ENCODE peak calls at places on chromosomes 1 and 21, in five cellular contexts. One of them, this sample, is unnamed.

GRCh38 chr1:209202826-209203439 is 380.6 kb upstream of the CAMK1G start:
- DNase-seq in upper lobe of right lung: no peak
- DNase-seq in SJCRH30: peak; percentile 87
- DNase-seq in left ventricle myocardium inferior: no peak
- DNase-seq in CD8-positive, alpha-beta T cell: no peak
- DNase-seq in this sample: no peak

GRCh38 chr1:73100216-73100615 is 817.9 kb upstream of the NEGR1 start:
- DNase-seq in upper lobe of right lung: no peak
- DNase-seq in SJCRH30: no peak
- DNase-seq in left ventricle myocardium inferior: no peak
- DNase-seq in CD8-positive, alpha-beta T cell: no peak
- DNase-seq in this sample: no peak

GRCh38 chr1:201636581-201636980 is 97.7 kb downstream of the NAV1 start:
- DNase-seq in upper lobe of right lung: no peak
- DNase-seq in SJCRH30: peak; percentile 39
- DNase-seq in left ventricle myocardium inferior: no peak
- DNase-seq in CD8-positive, alpha-beta T cell: no peak
- DNase-seq in this sample: no peak

GRCh38 chr1:1344672-1345361 is 4.4 kb downstream of the DVL1 start:
- DNase-seq in upper lobe of right lung: no peak
- DNase-seq in SJCRH30: no peak
- DNase-seq in left ventricle myocardium inferior: no peak
- DNase-seq in CD8-positive, alpha-beta T cell: no peak
- DNase-seq in this sample: peak; percentile 97

GRCh38 chr1:207745285-207745684 is 6.6 kb upstream of the CD46 start:
- DNase-seq in upper lobe of right lung: no peak
- DNase-seq in SJCRH30: no peak
- DNase-seq in left ventricle myocardium inferior: no peak
- DNase-seq in CD8-positive, alpha-beta T cell: no peak
- DNase-seq in this sample: no peak

GRCh38 chr1:91660708-91661107 is 160.1 kb downstream of the CDC7 start:
- DNase-seq in upper lobe of right lung: no peak
- DNase-seq in SJCRH30: no peak
- DNase-seq in left ventricle myocardium inferior: no peak
- DNase-seq in CD8-positive, alpha-beta T cell: no peak
- DNase-seq in this sample: no peak

GRCh38 chr1:209549384-209550001 is 34.0 kb upstream of the CAMK1G start:
- DNase-seq in upper lobe of right lung: no peak
- DNase-seq in SJCRH30: peak; percentile 70
- DNase-seq in left ventricle myocardium inferior: no peak
- DNase-seq in CD8-positive, alpha-beta T cell: no peak
- DNase-seq in this sample: no peak

GRCh38 chr1:119743308-119743707 is 25.4 kb downstream of the HMGCS2 start:
- DNase-seq in upper lobe of right lung: no peak
- DNase-seq in SJCRH30: no peak
- DNase-seq in left ventricle myocardium inferior: no peak
- DNase-seq in CD8-positive, alpha-beta T cell: no peak
- DNase-seq in this sample: no peak

GRCh38 chr21:41217656-41218380 is 49.9 kb downstream of the BACE2 start:
- DNase-seq in upper lobe of right lung: no peak
- DNase-seq in SJCRH30: no peak
- DNase-seq in left ventricle myocardium inferior: peak; percentile 64
- DNase-seq in CD8-positive, alpha-beta T cell: no peak
- DNase-seq in this sample: no peak

GRCh38 chr1:65795311-65795710 is 2.6 kb downstream of the PDE4B start:
- DNase-seq in upper lobe of right lung: no peak
- DNase-seq in SJCRH30: no peak
- DNase-seq in left ventricle myocardium inferior: no peak
- DNase-seq in CD8-positive, alpha-beta T cell: no peak
- DNase-seq in this sample: no peak

GRCh38 chr1:159980786-159981185 is 26.7 kb upstream of the SLAMF9 start:
- DNase-seq in upper lobe of right lung: no peak
- DNase-seq in SJCRH30: no peak
- DNase-seq in left ventricle myocardium inferior: no peak
- DNase-seq in CD8-positive, alpha-beta T cell: no peak
- DNase-seq in this sample: no peak

GRCh38 chr1:159979257-159979656 is 25.2 kb upstream of the SLAMF9 start:
- DNase-seq in upper lobe of right lung: no peak
- DNase-seq in SJCRH30: no peak
- DNase-seq in left ventricle myocardium inferior: no peak
- DNase-seq in CD8-positive, alpha-beta T cell: no peak
- DNase-seq in this sample: no peak

GRCh38 chr1:159978107-159978398 is 24.0 kb upstream of the SLAMF9 start:
- DNase-seq in upper lobe of right lung: no peak
- DNase-seq in SJCRH30: no peak
- DNase-seq in left ventricle myocardium inferior: no peak
- DNase-seq in CD8-positive, alpha-beta T cell: no peak
- DNase-seq in this sample: no peak

GRCh38 chr1:159981351-159982055 is 27.5 kb upstream of the SLAMF9 start:
- DNase-seq in upper lobe of right lung: no peak
- DNase-seq in SJCRH30: no peak
- DNase-seq in left ventricle myocardium inferior: no peak
- DNase-seq in CD8-positive, alpha-beta T cell: no peak
- DNase-seq in this sample: no peak

GRCh38 chr1:159980076-159980475 is 26.0 kb upstream of the SLAMF9 start:
- DNase-seq in upper lobe of right lung: no peak
- DNase-seq in SJCRH30: no peak
- DNase-seq in left ventricle myocardium inferior: no peak
- DNase-seq in CD8-positive, alpha-beta T cell: no peak
- DNase-seq in this sample: no peak
- H3K27me3 ChIP-seq in upper lobe of right lung: no peaks in the 10 kb centered on the region
- H3K27me3 ChIP-seq in SJCRH30: peaks cover 4% of the 10 kb centered on the region
- H3K27me3 ChIP-seq in left ventricle myocardium inferior: peaks cover 14% of the 10 kb centered on the region
- H3K27me3 ChIP-seq in CD8-positive, alpha-beta T cell: no peaks in the 10 kb centered on the region
- H3K27me3 ChIP-seq in this sample: no peaks in the 10 kb centered on the region

DNA sequence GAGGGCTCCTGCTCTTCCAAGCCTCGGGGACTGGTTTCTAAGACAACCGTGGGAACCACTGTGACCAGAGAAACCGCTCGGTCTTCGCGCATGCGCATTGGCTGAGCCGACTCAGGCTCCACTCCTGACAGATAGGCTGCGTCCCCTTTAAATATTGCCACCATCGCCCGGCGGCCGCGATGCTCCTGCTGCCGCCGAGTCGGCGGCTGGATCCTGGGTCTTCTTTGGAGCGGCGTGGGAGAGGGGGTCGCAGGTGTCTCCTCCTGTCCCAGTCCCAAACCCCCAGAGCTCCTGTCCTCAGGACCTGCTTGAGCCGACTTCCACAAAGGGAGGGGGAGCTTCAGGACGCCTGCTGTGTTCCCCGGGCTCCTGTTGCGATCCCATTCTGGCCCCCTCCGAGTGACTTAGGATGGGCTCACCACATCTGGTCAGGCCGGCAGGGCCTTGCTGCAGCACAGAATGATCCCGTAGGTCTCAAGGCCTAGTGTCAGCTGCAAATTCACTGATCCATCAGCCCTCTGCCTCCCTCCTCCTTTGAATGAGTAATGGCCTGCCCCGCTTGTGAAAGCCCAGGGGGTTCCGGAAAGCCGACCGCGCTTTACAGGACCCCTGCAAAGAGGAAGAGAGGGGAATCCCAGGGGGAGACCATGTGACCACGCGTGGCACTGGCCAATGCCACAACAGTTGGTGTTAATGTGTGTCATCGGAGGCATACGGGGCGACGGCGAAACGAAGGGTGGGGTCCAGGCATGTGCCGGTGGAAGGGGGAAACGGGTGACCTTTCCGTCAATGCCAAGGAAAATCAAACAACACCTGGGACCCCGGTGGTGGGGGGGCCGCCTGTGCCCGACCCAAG is 683.2 kb upstream of the TPTE start:
- DNase-seq in upper lobe of right lung: peak; percentile 71
- DNase-seq in SJCRH30: no peak
- DNase-seq in left ventricle myocardium inferior: no peak
- DNase-seq in CD8-positive, alpha-beta T cell: no peak
- DNase-seq in this sample: peak; percentile 74
- H3K9me3 ChIP-seq in upper lobe of right lung: peaks cover 5% of the 10 kb centered on the region
- H3K9me3 ChIP-seq in SJCRH30: no peaks in the 10 kb centered on the region
- H3K9me3 ChIP-seq in left ventricle myocardium inferior: peaks cover 18% of the 10 kb centered on the region
- H3K9me3 ChIP-seq in CD8-positive, alpha-beta T cell: no peaks in the 10 kb centered on the region
- H3K9me3 ChIP-seq in this sample: peaks cover 19% of the 10 kb centered on the region

DNA sequence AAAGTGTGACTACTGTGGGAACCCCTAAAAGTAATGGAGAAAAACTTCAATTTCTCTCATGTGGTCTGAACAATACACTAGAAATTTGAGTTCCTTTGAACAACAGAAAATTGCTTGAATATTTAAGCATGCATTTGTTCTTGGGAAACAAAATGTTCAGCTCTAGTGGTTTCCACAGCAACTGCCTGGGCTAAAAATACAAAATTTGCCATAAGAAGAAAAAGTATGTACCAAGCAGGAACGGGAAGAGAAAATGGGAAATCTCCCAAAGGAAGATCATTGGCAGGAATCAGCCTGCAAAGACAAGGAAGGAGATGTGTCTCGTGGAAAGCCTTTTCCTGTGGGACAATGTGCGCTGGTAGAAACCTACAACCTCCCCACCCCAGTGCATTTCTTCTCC is 119.0 kb upstream of the DPT start:
- DNase-seq in upper lobe of right lung: no peak
- DNase-seq in SJCRH30: no peak
- DNase-seq in left ventricle myocardium inferior: no peak
- DNase-seq in CD8-positive, alpha-beta T cell: no peak
- DNase-seq in this sample: no peak
- H3K27me3 ChIP-seq in upper lobe of right lung: no peaks in the 10 kb centered on the region
- H3K27me3 ChIP-seq in SJCRH30: no peaks in the 10 kb centered on the region
- H3K27me3 ChIP-seq in left ventricle myocardium inferior: no peaks in the 10 kb centered on the region
- H3K27me3 ChIP-seq in CD8-positive, alpha-beta T cell: no peaks in the 10 kb centered on the region
- H3K27me3 ChIP-seq in this sample: no peaks in the 10 kb centered on the region

DNA sequence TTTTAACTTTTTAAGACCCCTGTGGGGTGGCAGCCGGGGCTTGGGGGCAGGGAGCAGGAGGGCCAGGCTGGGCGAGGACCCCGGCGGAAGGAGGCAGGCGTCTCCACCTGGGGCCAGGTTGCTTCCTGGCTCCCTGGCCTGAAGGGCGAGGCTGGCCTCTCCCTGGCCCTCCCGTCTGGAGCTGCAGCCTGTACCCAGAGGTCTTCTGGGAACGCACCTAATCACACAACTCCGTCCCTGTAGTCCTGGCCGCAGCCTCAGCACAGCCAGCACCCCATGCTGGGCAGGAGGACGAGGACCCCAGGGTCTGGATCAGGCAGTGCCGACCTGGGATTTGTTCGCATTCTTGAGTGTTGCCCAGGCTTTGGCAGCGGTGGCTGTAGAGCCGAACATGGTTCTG is 14.1 kb upstream of the TTC34 start:
- DNase-seq in upper lobe of right lung: no peak
- DNase-seq in SJCRH30: no peak
- DNase-seq in left ventricle myocardium inferior: no peak
- DNase-seq in CD8-positive, alpha-beta T cell: no peak
- DNase-seq in this sample: no peak
- H3K9me3 ChIP-seq in upper lobe of right lung: no peaks in the 10 kb centered on the region
- H3K9me3 ChIP-seq in SJCRH30: peaks cover 10% of the 10 kb centered on the region
- H3K9me3 ChIP-seq in left ventricle myocardium inferior: peaks cover 18% of the 10 kb centered on the region
- H3K9me3 ChIP-seq in CD8-positive, alpha-beta T cell: no peaks in the 10 kb centered on the region
- H3K9me3 ChIP-seq in this sample: peaks cover 2% of the 10 kb centered on the region